ENCODE peak calls at places on chromosomes 6 and 20, in four cellular contexts. One of them, this sample, is unnamed.

GRCh38 chr6:166707045-166707444 is 80.0 kb upstream of the RPS6KA2 start:
- DNase-seq in ovary: no peak
- DNase-seq in breast epithelium: no peak
- DNase-seq in mucosa of descending colon: no peak
- DNase-seq in this sample: no peak

GRCh38 chr20:38187512-38187911 is 22.4 kb upstream of the TGM2 start:
- DNase-seq in ovary: no peak
- DNase-seq in breast epithelium: no peak
- DNase-seq in mucosa of descending colon: no peak
- DNase-seq in this sample: no peak

GRCh38 chr6:157440162-157440561 is 59.2 kb downstream of the ZDHHC14 start:
- DNase-seq in ovary: no peak
- DNase-seq in breast epithelium: no peak
- DNase-seq in mucosa of descending colon: no peak
- DNase-seq in this sample: no peak

GRCh38 chr6:31139599-31139998 is 733 bp upstream of the PSORS1C2 start:
- DNase-seq in ovary: no peak
- DNase-seq in breast epithelium: peak
- DNase-seq in mucosa of descending colon: no peak
- DNase-seq in this sample: no peak

GRCh38 chr20:48034754-48035153 is 249.5 kb upstream of the SULF2 start:
- DNase-seq in ovary: no peak
- DNase-seq in breast epithelium: no peak
- DNase-seq in mucosa of descending colon: no peak
- DNase-seq in this sample: no peak

GRCh38 chr20:49508435-49509199 is 26.1 kb upstream of the KCNB1 start:
- DNase-seq in ovary: no peak
- DNase-seq in breast epithelium: no peak
- DNase-seq in mucosa of descending colon: no peak
- DNase-seq in this sample: peak

GRCh38 chr6:31710490-31711219 is 4.0 kb downstream of the LY6G6F start:
- DNase-seq in ovary: no peak
- DNase-seq in breast epithelium: no peak
- DNase-seq in mucosa of descending colon: no peak
- DNase-seq in this sample: no peak

GRCh38 chr6:43954311-43955131 is 172.7 kb downstream of the MRPL14 start:
- DNase-seq in ovary: no peak
- DNase-seq in breast epithelium: no peak
- DNase-seq in mucosa of descending colon: no peak
- DNase-seq in this sample: no peak

GRCh38 chr6:134172020-134172766 is 119.8 kb upstream of the SLC2A12 start:
- DNase-seq in ovary: no peak
- DNase-seq in breast epithelium: no peak
- DNase-seq in mucosa of descending colon: no peak
- DNase-seq in this sample: no peak

GRCh38 chr20:24991897-24992419 is 593 bp downstream of the APMAP start:
- DNase-seq in ovary: no peak
- DNase-seq in breast epithelium: no peak
- DNase-seq in mucosa of descending colon: peak
- DNase-seq in this sample: no peak

GRCh38 chr6:112144145-112144926 is 56.9 kb downstream of the FAM229B start:
- DNase-seq in ovary: no peak
- DNase-seq in breast epithelium: no peak
- DNase-seq in mucosa of descending colon: no peak
- DNase-seq in this sample: no peak

DNA sequence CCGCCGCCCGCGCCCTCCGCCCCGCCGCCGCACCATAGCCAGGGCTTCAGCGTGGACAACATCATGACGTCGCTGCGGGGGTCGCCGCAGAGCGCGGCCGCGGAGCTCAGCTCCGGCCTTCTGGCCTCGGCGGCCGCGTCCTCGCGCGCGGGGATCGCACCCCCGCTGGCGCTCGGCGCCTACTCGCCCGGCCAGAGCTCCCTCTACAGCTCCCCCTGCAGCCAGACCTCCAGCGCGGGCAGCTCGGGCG is 1.5 kb downstream of the FOXC1 start:
- DNase-seq in ovary: no peak
- DNase-seq in breast epithelium: no peak
- DNase-seq in mucosa of descending colon: no peak
- DNase-seq in this sample: no peak
- TF ChIP-seq CTCF in ovary: no peak
- TF ChIP-seq CTCF in breast epithelium: no peak
- TF ChIP-seq CTCF in mucosa of descending colon: no peak
- TF ChIP-seq CTCF in this sample: peak

GRCh38 chr20:18307301-18307700 is 19.0 kb downstream of the ZNF133 start:
- DNase-seq in ovary: no peak
- DNase-seq in breast epithelium: no peak
- DNase-seq in mucosa of descending colon: no peak
- DNase-seq in this sample: no peak

GRCh38 chr20:18299364-18299763 is 11.0 kb downstream of the ZNF133 start:
- DNase-seq in ovary: no peak
- DNase-seq in breast epithelium: no peak
- DNase-seq in mucosa of descending colon: no peak
- DNase-seq in this sample: no peak

GRCh38 chr20:18310592-18310991 is 22.3 kb downstream of the ZNF133 start:
- DNase-seq in ovary: no peak
- DNase-seq in breast epithelium: no peak
- DNase-seq in mucosa of descending colon: no peak
- DNase-seq in this sample: no peak

GRCh38 chr20:18304618-18305017 is 16.3 kb downstream of the ZNF133 start:
- DNase-seq in ovary: no peak
- DNase-seq in breast epithelium: no peak
- DNase-seq in mucosa of descending colon: no peak
- DNase-seq in this sample: no peak
- TF ChIP-seq CTCF in ovary: no peak
- TF ChIP-seq CTCF in breast epithelium: no peak
- TF ChIP-seq CTCF in mucosa of descending colon: no peak
- TF ChIP-seq CTCF in this sample: no peak

DNA sequence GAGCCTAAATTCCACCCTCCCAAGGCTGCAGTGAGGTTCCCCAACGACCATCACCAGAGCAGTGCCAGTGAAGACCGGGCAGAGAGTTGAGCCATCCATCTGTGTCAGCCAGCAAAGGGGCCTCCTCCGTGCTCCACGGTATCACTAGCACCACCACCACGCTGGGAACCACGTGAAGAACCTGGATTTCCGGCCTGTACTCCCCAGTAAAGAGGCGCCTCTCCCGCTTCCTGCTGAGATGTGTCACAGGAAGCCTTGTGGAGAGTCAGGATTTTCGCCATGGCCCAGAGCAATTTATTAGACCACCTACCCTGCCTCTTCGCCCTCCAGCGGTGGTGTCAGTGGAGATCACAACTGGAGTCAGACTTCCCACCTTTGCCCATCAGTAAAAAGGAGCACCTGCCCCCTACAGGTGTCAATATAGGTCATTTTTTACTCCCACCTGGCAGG is 28.8 kb downstream of the CPXM1 start:
- DNase-seq in ovary: no peak
- DNase-seq in breast epithelium: no peak
- DNase-seq in mucosa of descending colon: no peak
- DNase-seq in this sample: no peak
- TF ChIP-seq CTCF in ovary: no peak
- TF ChIP-seq CTCF in breast epithelium: no peak
- TF ChIP-seq CTCF in mucosa of descending colon: no peak
- TF ChIP-seq CTCF in this sample: no peak

GRCh38 chr6:37607949-37608348 is 89.7 kb downstream of the MDGA1 start:
- DNase-seq in ovary: no peak
- DNase-seq in breast epithelium: no peak
- DNase-seq in mucosa of descending colon: no peak
- DNase-seq in this sample: no peak
- TF ChIP-seq CTCF in ovary: no peak
- TF ChIP-seq CTCF in breast epithelium: no peak
- TF ChIP-seq CTCF in mucosa of descending colon: no peak
- TF ChIP-seq CTCF in this sample: peak